ENCODE peak calls at places on chromosomes 13 and 19, in seven cellular contexts. H is IMR-90, Q is mesendoderm, Z is neuronal stem cell, I is H1, K is trophoblast cell, D is mesenchymal stem cell. U is an unnamed sample.

GRCh38 chr19:35716735-35716984 is 1.1 kb upstream of the KMT2B start:
- DNase-seq in K (no peak), H (no peak), I (no peak), Z (no peak), Q (no peak), D (no peak), U (no peak)

GRCh38 chr13:73672492-73672891 is 461.7 kb downstream of the KLF12 start:
- DNase-seq in Z (no peak), H (no peak), K (no peak), D (no peak), Q (no peak), I (no peak), U (no peak)

GRCh38 chr19:37594982-37595382 is 306 bp downstream of the ZNF540 start:
- DNase-seq in Z (no peak), K (peak), H (peak), Q (no peak), D (no peak), I (no peak), U (no peak)

GRCh38 chr13:72970301-72970880 is 88.4 kb upstream of the KLF5 start:
- DNase-seq in I (no peak), K (no peak), Q (no peak), Z (no peak), D (no peak), H (no peak), U (no peak)

GRCh38 chr13:93158565-93158964 is 68.0 kb upstream of the GPC6 start:
- DNase-seq in H (no peak), I (no peak), D (no peak), K (no peak), Q (no peak), Z (no peak), U (no peak)

GRCh38 chr13:110399801-110400200 is 92.7 kb downstream of the COL4A2 start:
- DNase-seq in D (no peak), I (no peak), Q (no peak), Z (no peak), K (no peak), H (peak), U (no peak)

GRCh38 chr19:48874309-48875135 is 2.3 kb downstream of the PPP1R15A start:
- DNase-seq in Q (no peak), D (peak), K (peak), Z (no peak), H (peak), I (no peak), U (no peak)

GRCh38 chr13:60562081-60562764 is 165.2 kb downstream of the TDRD3 start:
- DNase-seq in D (peak), Z (no peak), I (no peak), H (peak), Q (no peak), K (peak), U (no peak)

GRCh38 chr19:10936661-10937084 is 8.1 kb downstream of the TIMM29 start:
- DNase-seq in Z (peak), Q (peak), K (peak), D (peak), I (no peak), H (peak), U (peak)

GRCh38 chr13:77516342-77516789 is 19.1 kb upstream of the SCEL start:
- DNase-seq in D (peak), H (peak), Q (no peak), K (no peak), Z (no peak), I (no peak), U (no peak)

GRCh38 chr13:98972627-98973026 is 5.2 kb downstream of the DOCK9 start:
- DNase-seq in I (no peak), Q (peak), D (peak), H (peak), Z (no peak), K (peak), U (no peak)

GRCh38 chr19:17932485-17933338 is at the start of gene CCDC124:
- DNase-seq in Q (peak), H (peak), D (peak), Z (peak), K (peak), I (peak), U (peak)

GRCh38 chr13:20525601-20526544 is at the start of gene CRYL1:
- DNase-seq in I (peak), K (peak), Q (peak), D (peak), H (peak), Z (peak), U (peak)

GRCh38 chr19:31289381-31289880 is 59.8 kb downstream of the TSHZ3 start:
- DNase-seq in Z (no peak), Q (no peak), K (no peak), D (no peak), I (no peak), H (no peak), U (no peak)

GRCh38 chr19:2719910-2720776 is 1.0 kb downstream of the DIRAS1 start:
- DNase-seq in D (peak), I (peak), Q (peak), Z (no peak), H (peak), K (no peak), U (peak)

GRCh38 chr19:2721570-2722540 is 683 bp upstream of the DIRAS1 start:
- DNase-seq in I (no peak), D (no peak), Q (no peak), K (no peak), H (no peak), Z (no peak), U (no peak)

GRCh38 chr19:2719232-2719735 is 1.9 kb downstream of the DIRAS1 start:
- DNase-seq in H (no peak), D (no peak), Z (no peak), K (no peak), I (no peak), Q (no peak), U (no peak)

GRCh38 chr19:2722541-2723344 is 1.6 kb upstream of the DIRAS1 start:
- DNase-seq in I (no peak), D (peak), K (peak), H (peak), Z (no peak), Q (no peak), U (no peak)

DNA sequence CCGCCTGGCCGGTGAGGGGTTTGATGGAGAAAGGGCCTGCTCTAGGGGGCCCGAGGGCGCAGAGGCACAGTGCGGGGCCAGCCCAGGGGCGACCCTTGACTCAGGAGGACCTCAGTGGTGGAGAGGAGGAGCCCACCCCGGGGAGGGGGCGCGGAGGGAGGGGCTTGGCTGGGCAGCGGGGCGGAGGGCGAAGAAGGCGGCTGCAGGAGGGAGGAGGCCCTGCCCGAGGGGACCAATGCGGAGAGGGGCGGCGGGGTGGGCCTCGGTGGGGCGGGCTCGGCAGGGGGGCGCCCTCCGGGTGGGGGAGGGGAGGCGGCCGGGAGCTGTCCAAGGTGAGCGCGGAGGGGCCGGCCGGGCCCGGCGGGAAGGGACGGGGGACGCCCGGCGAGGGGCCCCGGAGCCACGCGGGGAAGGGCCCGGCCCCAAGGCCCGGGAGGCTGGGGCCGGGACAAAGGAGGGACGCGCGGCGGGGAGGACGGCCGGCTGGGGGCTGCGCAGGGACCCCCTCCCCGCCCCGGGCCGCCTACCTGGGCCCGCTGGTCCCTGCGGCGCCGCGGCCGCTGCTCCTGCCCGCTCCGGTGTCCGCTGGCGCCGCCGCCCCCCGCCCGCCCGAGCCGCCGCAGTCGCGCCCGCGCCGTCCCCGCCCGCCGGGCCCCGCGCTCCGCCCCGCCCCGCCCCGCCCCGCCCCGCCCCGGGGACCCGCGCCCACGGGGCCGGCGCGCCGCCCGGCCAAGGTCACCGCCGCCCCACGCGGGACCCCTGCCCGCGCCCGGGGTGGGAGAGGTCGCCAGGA is at the start of gene DIRAS1:
- DNase-seq in Z (no peak), I (peak), D (no peak), Q (no peak), H (no peak), K (no peak), U (peak)
- H3K9ac ChIP-seq in Z (peak), I (no peak), D (peak), Q (peak), H (no peak), K (no peak), U (no peak)

GRCh38 chr19:56121180-56122167 is at the start of gene ZNF787:
- DNase-seq in H (peak), K (peak), Z (peak), D (peak), I (peak), Q (peak), U (peak)
- H2BK5ac ChIP-seq in H (peak), K (peak), Z (peak), D (peak), I (peak), Q (peak), U (no peak)

DNA sequence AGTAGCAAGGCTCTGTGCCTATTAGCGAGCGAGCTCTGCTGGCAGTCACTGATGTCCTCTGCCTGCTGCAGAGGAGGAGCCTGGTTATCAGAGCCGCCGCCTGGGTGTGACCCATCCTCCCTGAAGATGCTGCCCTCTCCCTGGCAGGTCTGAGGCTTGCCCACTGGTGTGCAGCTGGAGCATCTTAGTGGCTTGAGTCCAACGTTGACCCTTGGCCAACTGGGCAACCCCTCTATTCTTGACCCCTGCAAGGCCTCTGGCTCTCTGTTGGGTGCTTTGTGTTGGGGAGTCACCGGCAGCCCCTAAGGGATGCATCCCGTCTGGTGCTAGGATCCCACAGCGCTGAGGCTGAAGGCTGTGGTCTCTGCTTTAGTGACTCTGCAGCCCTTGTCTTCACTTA is 277.9 kb upstream of the SOX1 start:
- DNase-seq in Q (no peak), I (no peak), K (no peak), H (no peak), D (no peak), Z (no peak), U (no peak)
- H4K8ac ChIP-seq in Q (no peak), I (no peak), K (no peak), H (no peak), D (no peak), Z (no peak), U (no peak)

DNA sequence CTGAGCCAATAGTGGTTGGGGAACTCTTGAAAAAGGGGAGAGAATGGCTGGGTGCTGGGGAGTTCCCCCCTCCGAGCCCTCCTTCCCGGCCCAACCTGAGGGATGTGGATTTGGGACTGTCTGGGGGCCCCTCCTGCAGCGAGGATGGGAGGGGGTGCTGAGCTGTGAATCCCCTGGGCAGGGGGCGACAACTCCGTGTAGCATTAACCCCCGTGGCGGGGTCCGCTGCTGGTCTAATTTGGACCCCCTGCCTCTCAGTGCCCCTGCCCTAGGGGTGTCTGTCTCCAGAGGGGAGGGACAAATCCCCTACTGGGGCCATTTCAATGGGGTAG is 9.7 kb downstream of the MIDN start:
- DNase-seq in D (no peak), Q (no peak), I (no peak), Z (no peak), K (no peak), H (no peak), U (no peak)
- H3K9ac ChIP-seq in D (peak), Q (no peak), I (no peak), Z (no peak), K (no peak), H (no peak), U (no peak)

GRCh38 chr13:101202590-101202989 is 213.7 kb downstream of the NALCN start:
- DNase-seq in Q (peak), K (no peak), Z (no peak), H (no peak), D (no peak), I (peak), U (peak)
- H2BK5ac ChIP-seq in Q (no peak), K (no peak), Z (no peak), H (no peak), D (no peak), I (no peak), U (no peak)

U was measured in H9.